ENCODE peak calls at places on chromosomes 1 and 21, in four cellular contexts. P is pancreas, B is adrenal gland, Y is upper lobe of right lung. N is an unnamed sample. For H3K4me1, the result is how much of the 10 kb centered on the place peaks cover.

GRCh38 chr21:45735259-45736000 is 91.9 kb downstream of the PCBP3 start:
- DNase-seq in P (no peak), B (no peak), Y (no peak), N (no peak)

GRCh38 chr1:79079770-79080169 is 73.2 kb upstream of the ADGRL4 start:
- DNase-seq in P (no peak), B (peak), Y (no peak), N (peak)

GRCh38 chr21:26843912-26844257 is 1.3 kb downstream of the ADAMTS1 start:
- DNase-seq in P (no peak), B (no peak), Y (no peak), N (no peak)

GRCh38 chr21:45504516-45505415 is 37.5 kb downstream of the SLC19A1 start:
- DNase-seq in P (no peak), B (no peak), Y (peak), N (no peak)

GRCh38 chr1:77542784-77543183 is 139.7 kb downstream of the ZZZ3 start:
- DNase-seq in P (no peak), B (no peak), Y (no peak), N (no peak)

GRCh38 chr1:66436378-66437135 is 97.4 kb upstream of the SGIP1 start:
- DNase-seq in P (no peak), B (no peak), Y (no peak), N (peak)

GRCh38 chr1:21594935-21595897 is 73.9 kb downstream of the RAP1GAP start:
- DNase-seq in P (peak), B (peak), Y (peak), N (peak)

GRCh38 chr1:155978325-155978972 is at the start of gene ARHGEF2:
- DNase-seq in P (peak), B (peak), Y (peak), N (peak)

GRCh38 chr1:152182431-152182830 is 23.4 kb upstream of the RPTN start:
- DNase-seq in P (no peak), B (no peak), Y (no peak), N (no peak)

GRCh38 chr1:53589043-53589887 is 130.1 kb downstream of the DMRTB1 start:
- DNase-seq in P (no peak), B (no peak), Y (peak), N (no peak)

GRCh38 chr1:228072658-228073043 is 9.9 kb upstream of the ARF1 start:
- DNase-seq in P (no peak), B (no peak), Y (peak), N (no peak)

GRCh38 chr1:118158918-118159317 is 26.1 kb downstream of the SPAG17 start:
- DNase-seq in P (no peak), B (no peak), Y (no peak), N (no peak)

GRCh38 chr1:21620461-21620860 is 48.7 kb downstream of the RAP1GAP start:
- DNase-seq in P (peak), B (peak), Y (no peak), N (no peak)

GRCh38 chr1:71557138-71557537 is 476.3 kb upstream of the ZRANB2 start:
- DNase-seq in P (no peak), B (no peak), Y (no peak), N (no peak)

GRCh38 chr1:245311887-245312286 is 157.1 kb downstream of the KIF26B start:
- DNase-seq in P (no peak), B (no peak), Y (no peak), N (no peak)

GRCh38 chr1:16116625-16117024 is 39.2 kb downstream of the EPHA2 start:
- DNase-seq in P (no peak), B (no peak), Y (no peak), N (no peak)

GRCh38 chr1:230012742-230013141 is 54.3 kb upstream of the GALNT2 start:
- DNase-seq in P (no peak), B (no peak), Y (no peak), N (no peak)

GRCh38 chr1:212514056-212514614 is 81.4 kb downstream of the NENF start:
- DNase-seq in P (peak), B (peak), Y (peak), N (peak)

GRCh38 chr1:235262539-235262938 is 65.4 kb downstream of the ARID4B start:
- DNase-seq in P (no peak), B (no peak), Y (no peak), N (no peak)

GRCh38 chr1:116710326-116711060 is 43.0 kb upstream of the IGSF3 start:
- DNase-seq in P (no peak), B (no peak), Y (no peak), N (no peak)

GRCh38 chr1:70319750-70320149 is 34.8 kb downstream of the ANKRD13C start:
- DNase-seq in P (no peak), B (no peak), Y (no peak), N (no peak)

GRCh38 chr21:33478858-33479678 is 706 bp downstream of the TMEM50B start:
- DNase-seq in P (no peak), B (peak), Y (peak), N (peak)

GRCh38 chr1:94102126-94102525 is 18.8 kb downstream of the ABCA4 start:
- DNase-seq in P (no peak), B (no peak), Y (no peak), N (no peak)

GRCh38 chr1:67165468-67166058 is 691 bp upstream of the IL23R start:
- DNase-seq in P (no peak), B (no peak), Y (no peak), N (no peak)

GRCh38 chr21:25759573-25759972 is 24.8 kb downstream of the GABPA start:
- DNase-seq in P (no peak), B (no peak), Y (no peak), N (no peak)

GRCh38 chr1:237788069-237788468 is 102.7 kb downstream of the ZP4 start:
- DNase-seq in P (no peak), B (no peak), Y (no peak), N (no peak)

GRCh38 chr1:85240174-85240601 is 19.3 kb downstream of the C1orf52 start:
- DNase-seq in P (no peak), B (no peak), Y (no peak), N (no peak)

GRCh38 chr1:30757196-30757949 is at the start of gene LAPTM5:
- DNase-seq in P (no peak), B (peak), Y (peak), N (no peak)

GRCh38 chr1:116497660-116498059 is 73.2 kb downstream of the CD58 start:
- DNase-seq in P (no peak), B (peak), Y (no peak), N (peak)

GRCh38 chr1:43435146-43436145 is 18.3 kb downstream of the HYI start:
- DNase-seq in P (no peak), B (peak), Y (peak), N (peak)

GRCh38 chr1:228314658-228315483 is 91.8 kb downstream of the TRIM11 start:
- DNase-seq in P (peak), B (no peak), Y (peak), N (no peak)

GRCh38 chr21:14591882-14592281 is 45.8 kb upstream of the SAMSN1 start:
- DNase-seq in P (peak), B (peak), Y (no peak), N (peak)

GRCh38 chr21:21612446-21612845 is 614.2 kb downstream of the NCAM2 start:
- DNase-seq in P (no peak), B (no peak), Y (no peak), N (peak)

GRCh38 chr1:165616987-165617546 is 14.0 kb upstream of the MGST3 start:
- DNase-seq in P (no peak), B (no peak), Y (no peak), N (no peak)

GRCh38 chr1:152481869-152482664 is 28.5 kb upstream of the LCE5A start:
- DNase-seq in P (no peak), B (no peak), Y (no peak), N (no peak)

GRCh38 chr1:19344372-19344810 is 32.3 kb downstream of the SLC66A1 start:
- DNase-seq in P (peak), B (peak), Y (peak), N (peak)

GRCh38 chr1:74011736-74012135 is 186.2 kb downstream of the LRRIQ3 start:
- DNase-seq in P (no peak), B (no peak), Y (no peak), N (no peak)

GRCh38 chr1:48245106-48245505 is 22.6 kb downstream of the SLC5A9 start:
- DNase-seq in P (no peak), B (peak), Y (no peak), N (peak)

GRCh38 chr1:222911866-222912265 is 97.0 kb downstream of the DISP1 start:
- DNase-seq in P (no peak), B (no peak), Y (no peak), N (peak)

GRCh38 chr1:10338047-10338446 is 60.8 kb upstream of the PGD start:
- DNase-seq in P (peak), B (peak), Y (no peak), N (no peak)

GRCh38 chr1:10338611-10339010 is 60.3 kb upstream of the PGD start:
- DNase-seq in P (no peak), B (no peak), Y (no peak), N (no peak)

GRCh38 chr1:10339036-10339567 is 59.8 kb upstream of the PGD start:
- DNase-seq in P (no peak), B (no peak), Y (no peak), N (no peak)

GRCh38 chr1:10341062-10341600 is 57.7 kb upstream of the PGD start:
- DNase-seq in P (no peak), B (no peak), Y (no peak), N (no peak)

GRCh38 chr1:10339815-10340214 is 59.0 kb upstream of the PGD start:
- DNase-seq in P (no peak), B (peak), Y (no peak), N (no peak)
- H3K4me3 ChIP-seq in P (no peak), B (no peak), Y (no peak), N (no peak)

GRCh38 chr1:205247130-205247921 is 19.6 kb downstream of the TMCC2 start:
- DNase-seq in P (no peak), B (no peak), Y (peak), N (no peak)

GRCh38 chr1:205248793-205249601 is 21.3 kb downstream of the TMCC2 start:
- DNase-seq in P (peak), B (peak), Y (peak), N (no peak)

GRCh38 chr1:205250699-205251098 is 23.0 kb downstream of the TMCC2 start:
- DNase-seq in P (no peak), B (no peak), Y (no peak), N (no peak)

GRCh38 chr1:205251576-205251975 is 23.8 kb downstream of the TMCC2 start:
- DNase-seq in P (no peak), B (no peak), Y (no peak), N (no peak)

GRCh38 chr1:205249651-205250050 is 21.9 kb downstream of the TMCC2 start:
- DNase-seq in P (no peak), B (peak), Y (no peak), N (no peak)
- H3K4me1 ChIP-seq in P (under half), B (under half), Y (under half), N (under half)

GRCh38 chr1:1399870-1400575 is 888 bp upstream of the CCNL2 start:
- DNase-seq in P (no peak), B (peak), Y (no peak), N (no peak)

GRCh38 chr1:1395166-1395565 is 4.0 kb downstream of the CCNL2 start:
- DNase-seq in P (no peak), B (no peak), Y (no peak), N (no peak)

GRCh38 chr1:1399187-1399869 is at the start of gene CCNL2:
- DNase-seq in P (peak), B (peak), Y (peak), N (peak)

GRCh38 chr1:1398677-1399186 is 403 bp downstream of the CCNL2 start:
- DNase-seq in P (no peak), B (no peak), Y (no peak), N (no peak)

DNA sequence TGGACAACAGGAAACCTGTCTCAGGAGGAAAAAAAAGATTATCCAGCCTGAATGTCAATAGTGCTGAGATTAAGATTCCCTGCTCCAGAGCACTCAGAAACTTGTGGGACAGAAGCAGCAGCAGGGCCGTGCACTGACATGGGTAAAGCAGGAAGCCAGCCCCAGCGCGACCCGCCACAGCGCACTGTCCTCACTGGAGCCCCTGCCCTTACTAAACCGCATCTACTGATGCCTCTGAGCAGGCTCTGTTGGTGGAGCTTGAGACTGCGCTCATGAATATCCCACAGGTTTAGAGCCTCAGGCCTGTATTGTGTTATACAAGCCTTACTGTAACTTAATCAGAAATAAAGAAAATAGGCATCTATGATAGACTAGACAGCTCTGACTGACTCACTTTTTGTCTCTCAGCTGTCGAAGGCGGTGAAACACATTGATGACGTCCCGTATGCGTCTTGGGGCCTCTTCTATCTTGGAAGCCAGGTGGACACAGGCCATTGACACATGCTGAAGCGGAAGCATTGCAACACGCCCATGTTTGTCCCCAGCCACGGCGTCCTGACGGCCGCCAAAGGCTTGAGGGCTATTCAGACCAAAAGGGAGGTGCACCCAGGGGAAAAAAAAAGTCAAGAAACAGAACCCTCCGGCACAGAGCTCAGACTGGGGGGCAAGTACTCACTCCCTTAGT is 1.2 kb downstream of the CCNL2 start:
- DNase-seq in P (no peak), B (peak), Y (no peak), N (peak)
- H3K4me3 ChIP-seq in P (peak), B (no peak), Y (peak), N (peak)

GRCh38 chr1:169949139-169949538 is 55.4 kb upstream of the SCYL3 start:
- DNase-seq in P (no peak), B (no peak), Y (no peak), N (no peak)
- H3K4me1 ChIP-seq in P (under half), B (under half), Y (under half), N (under half)

GRCh38 chr1:203985676-203986075 is 87.2 kb upstream of the SOX13 start:
- DNase-seq in P (no peak), B (no peak), Y (no peak), N (no peak)
- H3K4me3 ChIP-seq in P (no peak), B (no peak), Y (no peak), N (no peak)

GRCh38 chr1:58710190-58710589 is 10.3 kb upstream of the MYSM1 start:
- DNase-seq in P (no peak), B (no peak), Y (no peak), N (no peak)
- H3K4me1 ChIP-seq in P (under half), B (under half), Y (under half), N (under half)

GRCh38 chr1:197850918-197851317 is 51.5 kb upstream of the C1orf53 start:
- DNase-seq in P (no peak), B (no peak), Y (no peak), N (no peak)
- H3K4me3 ChIP-seq in P (no peak), B (no peak), Y (no peak), N (no peak)

GRCh38 chr1:38031513-38031866 is 15.1 kb downstream of the POU3F1 start:
- DNase-seq in P (peak), B (peak), Y (no peak), N (no peak)

GRCh38 chr1:38028671-38029070 is 16.1 kb downstream of the UTP11 start:
- DNase-seq in P (no peak), B (no peak), Y (no peak), N (no peak)

GRCh38 chr1:38029725-38030511 is 16.7 kb downstream of the POU3F1 start:
- DNase-seq in P (peak), B (peak), Y (no peak), N (no peak)

GRCh38 chr1:38029081-38029681 is 16.6 kb downstream of the UTP11 start:
- DNase-seq in P (no peak), B (peak), Y (no peak), N (no peak)

GRCh38 chr1:38030596-38031512 is 15.7 kb downstream of the POU3F1 start:
- DNase-seq in P (peak), B (peak), Y (no peak), N (no peak)
- H3K4me1 ChIP-seq in P (under half), B (under half), Y (under half), N (under half)

N was measured in trophoblast cell.